ENCODE peak calls at places on chromosome 13, in ten cellular contexts. One of them, this sample, is unnamed.

GRCh38 chr13:99987180-99988047 is 5.8 kb downstream of the ZIC2 start:
- DNase-seq in ecto neural progenitor cell: peak
- DNase-seq in NCI-H510A treated with DMSO at 0.1 percent for 48 hours: no peak
- DNase-seq in NCI-H1436: no peak
- DNase-seq in tibial artery: no peak
- DNase-seq in hepatocyte: no peak
- DNase-seq in mucosa of gallbladder: no peak
- DNase-seq in adipocyte: no peak
- DNase-seq in mesenteric fat pad: no peak
- DNase-seq in fibroblast of the conjunctiva: no peak
- DNase-seq in this sample: no peak

GRCh38 chr13:40060318-40061007 is 405.0 kb downstream of the COG6 start:
- DNase-seq in ecto neural progenitor cell: no peak
- DNase-seq in NCI-H510A treated with DMSO at 0.1 percent for 48 hours: no peak
- DNase-seq in NCI-H1436: peak
- DNase-seq in tibial artery: no peak
- DNase-seq in hepatocyte: no peak
- DNase-seq in mucosa of gallbladder: peak
- DNase-seq in adipocyte: peak
- DNase-seq in mesenteric fat pad: no peak
- DNase-seq in fibroblast of the conjunctiva: peak
- DNase-seq in this sample: no peak

GRCh38 chr13:44116562-44117315 is 237.0 kb downstream of the LACC1 start:
- DNase-seq in ecto neural progenitor cell: no peak
- DNase-seq in NCI-H510A treated with DMSO at 0.1 percent for 48 hours: no peak
- DNase-seq in NCI-H1436: no peak
- DNase-seq in tibial artery: no peak
- DNase-seq in hepatocyte: no peak
- DNase-seq in mucosa of gallbladder: no peak
- DNase-seq in adipocyte: peak
- DNase-seq in mesenteric fat pad: no peak
- DNase-seq in fibroblast of the conjunctiva: no peak
- DNase-seq in this sample: no peak

GRCh38 chr13:113232208-113233003 is 23.0 kb downstream of the CUL4A start:
- DNase-seq in ecto neural progenitor cell: no peak
- DNase-seq in NCI-H510A treated with DMSO at 0.1 percent for 48 hours: no peak
- DNase-seq in NCI-H1436: no peak
- DNase-seq in tibial artery: no peak
- DNase-seq in hepatocyte: no peak
- DNase-seq in mucosa of gallbladder: no peak
- DNase-seq in adipocyte: no peak
- DNase-seq in mesenteric fat pad: no peak
- DNase-seq in fibroblast of the conjunctiva: no peak
- DNase-seq in this sample: no peak

GRCh38 chr13:65378943-65379519 is 1851.1 kb downstream of the PCDH9 start:
- DNase-seq in ecto neural progenitor cell: no peak
- DNase-seq in NCI-H510A treated with DMSO at 0.1 percent for 48 hours: no peak
- DNase-seq in NCI-H1436: no peak
- DNase-seq in tibial artery: no peak
- DNase-seq in hepatocyte: no peak
- DNase-seq in mucosa of gallbladder: no peak
- DNase-seq in adipocyte: peak
- DNase-seq in mesenteric fat pad: no peak
- DNase-seq in fibroblast of the conjunctiva: no peak
- DNase-seq in this sample: peak

GRCh38 chr13:89514534-89515312 is 1832.8 kb upstream of the MIR17HG start:
- DNase-seq in ecto neural progenitor cell: no peak
- DNase-seq in NCI-H510A treated with DMSO at 0.1 percent for 48 hours: peak
- DNase-seq in NCI-H1436: no peak
- DNase-seq in tibial artery: no peak
- DNase-seq in hepatocyte: peak
- DNase-seq in mucosa of gallbladder: no peak
- DNase-seq in adipocyte: no peak
- DNase-seq in mesenteric fat pad: no peak
- DNase-seq in fibroblast of the conjunctiva: peak
- DNase-seq in this sample: no peak

GRCh38 chr13:80249906-80250513 is 90.9 kb downstream of the SPRY2 start:
- DNase-seq in ecto neural progenitor cell: no peak
- DNase-seq in NCI-H510A treated with DMSO at 0.1 percent for 48 hours: no peak
- DNase-seq in NCI-H1436: no peak
- DNase-seq in tibial artery: no peak
- DNase-seq in hepatocyte: no peak
- DNase-seq in mucosa of gallbladder: no peak
- DNase-seq in adipocyte: no peak
- DNase-seq in mesenteric fat pad: no peak
- DNase-seq in fibroblast of the conjunctiva: no peak
- DNase-seq in this sample: no peak

GRCh38 chr13:23851106-23851505 is 38.1 kb downstream of the MIPEP start:
- DNase-seq in ecto neural progenitor cell: no peak
- DNase-seq in NCI-H510A treated with DMSO at 0.1 percent for 48 hours: no peak
- DNase-seq in NCI-H1436: no peak
- DNase-seq in tibial artery: no peak
- DNase-seq in hepatocyte: no peak
- DNase-seq in mucosa of gallbladder: no peak
- DNase-seq in adipocyte: peak
- DNase-seq in mesenteric fat pad: no peak
- DNase-seq in fibroblast of the conjunctiva: peak
- DNase-seq in this sample: peak

GRCh38 chr13:98026457-98026857 is 73.0 kb downstream of the IPO5 start:
- DNase-seq in ecto neural progenitor cell: no peak
- DNase-seq in NCI-H510A treated with DMSO at 0.1 percent for 48 hours: no peak
- DNase-seq in NCI-H1436: no peak
- DNase-seq in tibial artery: no peak
- DNase-seq in hepatocyte: peak
- DNase-seq in mucosa of gallbladder: no peak
- DNase-seq in adipocyte: peak
- DNase-seq in mesenteric fat pad: no peak
- DNase-seq in fibroblast of the conjunctiva: no peak
- DNase-seq in this sample: no peak

GRCh38 chr13:87131611-87132010 is 539.6 kb upstream of the SLITRK5 start:
- DNase-seq in ecto neural progenitor cell: no peak
- DNase-seq in NCI-H510A treated with DMSO at 0.1 percent for 48 hours: no peak
- DNase-seq in NCI-H1436: no peak
- DNase-seq in tibial artery: no peak
- DNase-seq in hepatocyte: no peak
- DNase-seq in mucosa of gallbladder: no peak
- DNase-seq in adipocyte: no peak
- DNase-seq in mesenteric fat pad: no peak
- DNase-seq in fibroblast of the conjunctiva: no peak
- DNase-seq in this sample: no peak

GRCh38 chr13:42398542-42398941 is 126.6 kb downstream of the AKAP11 start:
- DNase-seq in ecto neural progenitor cell: peak
- DNase-seq in NCI-H510A treated with DMSO at 0.1 percent for 48 hours: no peak
- DNase-seq in NCI-H1436: no peak
- DNase-seq in tibial artery: no peak
- DNase-seq in hepatocyte: peak
- DNase-seq in mucosa of gallbladder: peak
- DNase-seq in adipocyte: no peak
- DNase-seq in mesenteric fat pad: no peak
- DNase-seq in fibroblast of the conjunctiva: no peak
- DNase-seq in this sample: peak

GRCh38 chr13:19713186-19713965 is 69.4 kb downstream of the PSPC1 start:
- DNase-seq in ecto neural progenitor cell: no peak
- DNase-seq in NCI-H510A treated with DMSO at 0.1 percent for 48 hours: no peak
- DNase-seq in NCI-H1436: no peak
- DNase-seq in tibial artery: no peak
- DNase-seq in hepatocyte: no peak
- DNase-seq in mucosa of gallbladder: no peak
- DNase-seq in adipocyte: peak
- DNase-seq in mesenteric fat pad: no peak
- DNase-seq in fibroblast of the conjunctiva: no peak
- DNase-seq in this sample: peak

GRCh38 chr13:48492123-48493075 is 40.5 kb downstream of the RCBTB2 start:
- DNase-seq in ecto neural progenitor cell: no peak
- DNase-seq in NCI-H510A treated with DMSO at 0.1 percent for 48 hours: no peak
- DNase-seq in NCI-H1436: no peak
- DNase-seq in tibial artery: peak
- DNase-seq in hepatocyte: peak
- DNase-seq in mucosa of gallbladder: peak
- DNase-seq in adipocyte: no peak
- DNase-seq in mesenteric fat pad: no peak
- DNase-seq in fibroblast of the conjunctiva: no peak
- DNase-seq in this sample: peak

GRCh38 chr13:50299546-50300249 is 284.5 kb downstream of the KCNRG start:
- DNase-seq in ecto neural progenitor cell: no peak
- DNase-seq in NCI-H510A treated with DMSO at 0.1 percent for 48 hours: no peak
- DNase-seq in NCI-H1436: no peak
- DNase-seq in tibial artery: no peak
- DNase-seq in hepatocyte: no peak
- DNase-seq in mucosa of gallbladder: no peak
- DNase-seq in adipocyte: peak
- DNase-seq in mesenteric fat pad: no peak
- DNase-seq in fibroblast of the conjunctiva: no peak
- DNase-seq in this sample: no peak

GRCh38 chr13:89550842-89551422 is 1796.6 kb upstream of the MIR17HG start:
- DNase-seq in ecto neural progenitor cell: no peak
- DNase-seq in NCI-H510A treated with DMSO at 0.1 percent for 48 hours: no peak
- DNase-seq in NCI-H1436: no peak
- DNase-seq in tibial artery: no peak
- DNase-seq in hepatocyte: no peak
- DNase-seq in mucosa of gallbladder: no peak
- DNase-seq in adipocyte: no peak
- DNase-seq in mesenteric fat pad: no peak
- DNase-seq in fibroblast of the conjunctiva: no peak
- DNase-seq in this sample: no peak